ENCODE peak calls at places on chromosomes 7 and 10, in five cellular contexts. One of them, this sample, is unnamed.

GRCh38 chr7:143408686-143409551 is at the start of gene EPHA1:
- DNase-seq in right atrium auricular region: peak
- DNase-seq in thoracic aorta: no peak
- DNase-seq in upper lobe of right lung: peak
- DNase-seq in hepatocyte: peak
- DNase-seq in this sample: peak

GRCh38 chr7:112982441-112983063 is 104.1 kb downstream of the GPR85 start:
- DNase-seq in right atrium auricular region: no peak
- DNase-seq in upper lobe of right lung: no peak
- DNase-seq in thoracic aorta: no peak
- DNase-seq in hepatocyte: no peak
- DNase-seq in this sample: no peak

GRCh38 chr7:148684289-148684688 is 14.4 kb upstream of the CUL1 start:
- DNase-seq in thoracic aorta: no peak
- DNase-seq in right atrium auricular region: no peak
- DNase-seq in upper lobe of right lung: peak
- DNase-seq in hepatocyte: no peak
- DNase-seq in this sample: no peak

GRCh38 chr10:91061187-91061586 is 140.3 kb upstream of the ANKRD1 start:
- DNase-seq in right atrium auricular region: no peak
- DNase-seq in upper lobe of right lung: no peak
- DNase-seq in hepatocyte: no peak
- DNase-seq in thoracic aorta: no peak
- DNase-seq in this sample: no peak

GRCh38 chr10:13788320-13788600 is 201.5 kb downstream of the PRPF18 start:
- DNase-seq in thoracic aorta: no peak
- DNase-seq in hepatocyte: no peak
- DNase-seq in right atrium auricular region: no peak
- DNase-seq in upper lobe of right lung: no peak
- DNase-seq in this sample: no peak

GRCh38 chr10:33291053-33291592 is 43.3 kb downstream of the NRP1 start:
- DNase-seq in right atrium auricular region: no peak
- DNase-seq in hepatocyte: no peak
- DNase-seq in upper lobe of right lung: no peak
- DNase-seq in thoracic aorta: no peak
- DNase-seq in this sample: no peak

GRCh38 chr10:71493741-71494140 is 97.0 kb downstream of the CDH23 start:
- DNase-seq in thoracic aorta: no peak
- DNase-seq in hepatocyte: no peak
- DNase-seq in upper lobe of right lung: no peak
- DNase-seq in right atrium auricular region: no peak
- DNase-seq in this sample: no peak

GRCh38 chr7:148148456-148148855 is 442.1 kb upstream of the C7orf33 start:
- DNase-seq in upper lobe of right lung: no peak
- DNase-seq in thoracic aorta: no peak
- DNase-seq in hepatocyte: no peak
- DNase-seq in right atrium auricular region: no peak
- DNase-seq in this sample: no peak

GRCh38 chr10:132678436-132679216 is 107.3 kb downstream of the NKX6-2 start:
- DNase-seq in right atrium auricular region: no peak
- DNase-seq in thoracic aorta: no peak
- DNase-seq in upper lobe of right lung: peak
- DNase-seq in hepatocyte: no peak
- DNase-seq in this sample: no peak

GRCh38 chr10:22372298-22372697 is 27.0 kb downstream of the SPAG6 start:
- DNase-seq in right atrium auricular region: no peak
- DNase-seq in thoracic aorta: no peak
- DNase-seq in hepatocyte: no peak
- DNase-seq in upper lobe of right lung: no peak
- DNase-seq in this sample: no peak

GRCh38 chr10:50917486-50917885 is 32.1 kb upstream of the A1CF start:
- DNase-seq in thoracic aorta: no peak
- DNase-seq in right atrium auricular region: no peak
- DNase-seq in hepatocyte: no peak
- DNase-seq in upper lobe of right lung: no peak
- DNase-seq in this sample: no peak

GRCh38 chr7:155371331-155371883 is 73.7 kb downstream of the INSIG1 start:
- DNase-seq in upper lobe of right lung: no peak
- DNase-seq in right atrium auricular region: no peak
- DNase-seq in thoracic aorta: no peak
- DNase-seq in hepatocyte: no peak
- DNase-seq in this sample: no peak

GRCh38 chr10:22301193-22301592 is 15.0 kb upstream of the COMMD3 start:
- DNase-seq in upper lobe of right lung: no peak
- DNase-seq in right atrium auricular region: no peak
- DNase-seq in hepatocyte: no peak
- DNase-seq in thoracic aorta: no peak
- DNase-seq in this sample: no peak

GRCh38 chr10:70412356-70412755 is 8.4 kb downstream of the EIF4EBP2 start:
- DNase-seq in upper lobe of right lung: no peak
- DNase-seq in thoracic aorta: no peak
- DNase-seq in right atrium auricular region: no peak
- DNase-seq in hepatocyte: no peak
- DNase-seq in this sample: no peak

GRCh38 chr7:26440253-26440992 is 148.8 kb downstream of the SNX10 start:
- DNase-seq in hepatocyte: no peak
- DNase-seq in upper lobe of right lung: no peak
- DNase-seq in thoracic aorta: no peak
- DNase-seq in right atrium auricular region: no peak
- DNase-seq in this sample: no peak

GRCh38 chr10:7527468-7527867 is 116.6 kb upstream of the SFMBT2 start:
- DNase-seq in thoracic aorta: no peak
- DNase-seq in right atrium auricular region: no peak
- DNase-seq in hepatocyte: no peak
- DNase-seq in upper lobe of right lung: no peak
- DNase-seq in this sample: no peak

GRCh38 chr10:7525314-7526016 is 114.6 kb upstream of the SFMBT2 start:
- DNase-seq in hepatocyte: peak
- DNase-seq in right atrium auricular region: no peak
- DNase-seq in upper lobe of right lung: no peak
- DNase-seq in thoracic aorta: no peak
- DNase-seq in this sample: peak

GRCh38 chr10:7526017-7526400 is 115.2 kb upstream of the SFMBT2 start:
- DNase-seq in hepatocyte: no peak
- DNase-seq in upper lobe of right lung: no peak
- DNase-seq in right atrium auricular region: no peak
- DNase-seq in thoracic aorta: no peak
- DNase-seq in this sample: no peak

GRCh38 chr10:7532723-7533498 is 122.1 kb upstream of the SFMBT2 start:
- DNase-seq in thoracic aorta: no peak
- DNase-seq in right atrium auricular region: no peak
- DNase-seq in hepatocyte: no peak
- DNase-seq in upper lobe of right lung: no peak
- DNase-seq in this sample: no peak

DNA sequence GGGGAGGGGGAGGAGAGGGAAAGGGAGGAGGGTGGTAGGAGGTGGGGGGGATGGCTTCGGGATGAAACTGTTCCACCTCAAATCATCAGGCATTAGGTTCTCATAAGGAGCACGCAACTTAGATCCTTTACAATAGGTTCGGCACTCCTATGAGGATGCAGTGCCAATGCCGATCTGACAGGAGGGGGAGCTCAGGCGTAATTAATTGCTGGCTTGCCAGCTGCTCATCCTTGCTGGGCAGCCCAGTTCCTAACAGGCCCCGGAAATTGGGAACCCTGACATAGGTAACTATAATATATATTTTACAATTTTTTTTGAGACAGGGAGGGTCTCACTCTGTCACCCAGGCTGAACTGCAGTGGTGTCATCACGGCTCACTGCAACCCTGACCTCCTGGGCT is 118.8 kb upstream of the SFMBT2 start:
- DNase-seq in upper lobe of right lung: no peak
- DNase-seq in right atrium auricular region: no peak
- DNase-seq in hepatocyte: peak
- DNase-seq in thoracic aorta: no peak
- DNase-seq in this sample: no peak
- TF ChIP-seq CTCF in upper lobe of right lung: peak
- TF ChIP-seq CTCF in right atrium auricular region: peak
- TF ChIP-seq CTCF in hepatocyte: peak
- TF ChIP-seq CTCF in thoracic aorta: no peak
- TF ChIP-seq CTCF in this sample: no peak

GRCh38 chr7:2624293-2624881 is 7.4 kb upstream of the TTYH3 start:
- DNase-seq in hepatocyte: no peak
- DNase-seq in thoracic aorta: no peak
- DNase-seq in upper lobe of right lung: no peak
- DNase-seq in right atrium auricular region: no peak
- DNase-seq in this sample: no peak

GRCh38 chr7:2623698-2624014 is 8.1 kb upstream of the TTYH3 start:
- DNase-seq in hepatocyte: no peak
- DNase-seq in thoracic aorta: no peak
- DNase-seq in right atrium auricular region: no peak
- DNase-seq in upper lobe of right lung: no peak
- DNase-seq in this sample: no peak

GRCh38 chr7:2621061-2621828 is 10.5 kb upstream of the TTYH3 start:
- DNase-seq in upper lobe of right lung: peak
- DNase-seq in hepatocyte: peak
- DNase-seq in right atrium auricular region: no peak
- DNase-seq in thoracic aorta: no peak
- DNase-seq in this sample: peak

GRCh38 chr7:2621948-2622640 is 9.7 kb upstream of the TTYH3 start:
- DNase-seq in hepatocyte: peak
- DNase-seq in thoracic aorta: no peak
- DNase-seq in upper lobe of right lung: no peak
- DNase-seq in right atrium auricular region: no peak
- DNase-seq in this sample: no peak

GRCh38 chr7:2622869-2623697 is 8.7 kb upstream of the TTYH3 start:
- DNase-seq in thoracic aorta: no peak
- DNase-seq in hepatocyte: peak
- DNase-seq in upper lobe of right lung: peak
- DNase-seq in right atrium auricular region: no peak
- DNase-seq in this sample: no peak
- H3K27ac ChIP-seq in thoracic aorta: no peak
- H3K27ac ChIP-seq in hepatocyte: peak
- H3K27ac ChIP-seq in upper lobe of right lung: no peak
- H3K27ac ChIP-seq in right atrium auricular region: no peak
- H3K27ac ChIP-seq in this sample: no peak

GRCh38 chr10:6520138-6520537 is 59.9 kb downstream of the PRKCQ start:
- DNase-seq in right atrium auricular region: no peak
- DNase-seq in hepatocyte: no peak
- DNase-seq in thoracic aorta: no peak
- DNase-seq in upper lobe of right lung: no peak
- DNase-seq in this sample: no peak
- TF ChIP-seq CTCF in right atrium auricular region: no peak
- TF ChIP-seq CTCF in hepatocyte: no peak
- TF ChIP-seq CTCF in thoracic aorta: no peak
- TF ChIP-seq CTCF in upper lobe of right lung: no peak
- TF ChIP-seq CTCF in this sample: no peak

GRCh38 chr10:12264204-12264908 is 68.4 kb downstream of the CDC123 start:
- DNase-seq in right atrium auricular region: peak
- DNase-seq in thoracic aorta: no peak
- DNase-seq in hepatocyte: peak
- DNase-seq in upper lobe of right lung: peak
- DNase-seq in this sample: peak
- H3K27ac ChIP-seq in right atrium auricular region: peak
- H3K27ac ChIP-seq in thoracic aorta: no peak
- H3K27ac ChIP-seq in hepatocyte: no peak
- H3K27ac ChIP-seq in upper lobe of right lung: no peak
- H3K27ac ChIP-seq in this sample: no peak

DNA sequence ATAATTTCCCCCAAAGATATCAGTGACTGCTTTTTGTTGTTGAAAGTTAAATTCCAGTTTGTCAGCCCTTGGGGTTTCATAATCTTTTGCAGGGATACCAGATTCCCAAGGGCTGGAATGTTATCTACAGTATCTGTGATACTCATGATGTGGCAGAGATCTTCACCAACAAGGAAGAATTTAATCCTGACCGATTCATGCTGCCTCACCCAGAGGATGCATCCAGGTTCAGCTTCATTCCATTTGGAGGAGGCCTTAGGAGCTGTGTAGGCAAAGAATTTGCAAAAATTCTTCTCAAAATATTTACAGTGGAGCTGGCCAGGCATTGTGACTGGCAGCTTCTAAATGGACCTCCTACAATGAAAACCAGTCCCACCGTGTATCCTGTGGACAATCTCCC is 3.2 kb downstream of the CYP26A1 start:
- DNase-seq in right atrium auricular region: peak
- DNase-seq in thoracic aorta: no peak
- DNase-seq in upper lobe of right lung: no peak
- DNase-seq in hepatocyte: no peak
- DNase-seq in this sample: no peak
- TF ChIP-seq CTCF in right atrium auricular region: no peak
- TF ChIP-seq CTCF in thoracic aorta: no peak
- TF ChIP-seq CTCF in upper lobe of right lung: no peak
- TF ChIP-seq CTCF in hepatocyte: no peak
- TF ChIP-seq CTCF in this sample: no peak

This sample was measured in body of pancreas.